ENCODE peak calls at places on chromosome 16, in seven cellular contexts. T, K, U, O, C, G and Y are unnamed samples.

GRCh38 chr16:842061-842476 is 41.5 kb upstream of the GNG13 start:
- DNase-seq in U (no peak), O (no peak), G (no peak), K (no peak), C (peak; percentile 72), T (no peak), Y (peak; percentile 8)

GRCh38 chr16:4057439-4057877 is 58.8 kb downstream of the ADCY9 start:
- DNase-seq in G (peak; percentile 27), O (no peak), C (no peak), U (no peak), T (no peak), K (no peak), Y (no peak)

GRCh38 chr16:14398014-14398717 is 231.9 kb downstream of the PARN start:
- DNase-seq in K (no peak), T (no peak), U (no peak), C (no peak), G (no peak), O (no peak), Y (no peak)

GRCh38 chr16:21283521-21284289 is 5.6 kb upstream of the CRYM start:
- DNase-seq in T (peak; percentile 40), G (no peak), U (peak; percentile 75), K (peak; percentile 62), O (peak; percentile 43), C (peak; percentile 31), Y (peak; percentile 5)

GRCh38 chr16:3009568-3010390 is 2.9 kb upstream of the CLDN9 start:
- DNase-seq in K (no peak), O (no peak), G (no peak), U (peak; percentile 92), T (no peak), C (no peak), Y (no peak)

GRCh38 chr16:3509470-3509928 is 8.7 kb downstream of the CLUAP1 start:
- DNase-seq in U (no peak), T (no peak), O (no peak), C (no peak), G (no peak), K (no peak), Y (peak; percentile 92)

GRCh38 chr16:8850279-8850885 is 18.4 kb downstream of the CARHSP1 start:
- DNase-seq in G (no peak), K (no peak), T (no peak), U (no peak), O (peak; percentile 64), C (no peak), Y (no peak)

GRCh38 chr16:75114179-75114945 is 2.2 kb downstream of the LDHD start:
- DNase-seq in C (no peak), O (no peak), G (no peak), T (no peak), K (no peak), U (no peak), Y (no peak)

GRCh38 chr16:78133919-78134318 is 34.5 kb downstream of the WWOX start:
- DNase-seq in G (no peak), O (no peak), C (no peak), T (no peak), U (no peak), K (no peak), Y (no peak)

GRCh38 chr16:1817276-1817589 is 9.4 kb downstream of the HAGH start:
- DNase-seq in G (no peak), O (no peak), C (no peak), U (no peak), K (no peak), T (no peak), Y (no peak)

GRCh38 chr16:84086357-84086756 is 30.4 kb downstream of the MBTPS1 start:
- DNase-seq in U (no peak), O (peak; percentile 69), T (no peak), K (no peak), G (no peak), C (no peak), Y (no peak)

GRCh38 chr16:69106491-69107291 is 1.2 kb downstream of the HAS3 start:
- DNase-seq in K (peak; percentile 69), C (peak; percentile 26), T (peak; percentile 50), O (no peak), G (no peak), U (no peak), Y (no peak)

GRCh38 chr16:71443714-71444113 is 1.9 kb upstream of the TLE7 start:
- DNase-seq in U (no peak), C (no peak), O (no peak), G (no peak), K (no peak), T (no peak), Y (no peak)

GRCh38 chr16:71442041-71442440 is at the start of gene TLE7:
- DNase-seq in C (no peak), U (no peak), T (no peak), G (no peak), O (no peak), K (no peak), Y (no peak)

GRCh38 chr16:71441348-71441781 is 489 bp downstream of the TLE7 start:
- DNase-seq in T (no peak), G (no peak), U (no peak), O (no peak), C (peak; percentile 10), K (peak; percentile 45), Y (peak; percentile 44)

GRCh38 chr16:71439531-71439930 is 2.3 kb downstream of the TLE7 start:
- DNase-seq in C (no peak), T (no peak), O (no peak), U (no peak), K (no peak), G (no peak), Y (no peak)

DNA sequence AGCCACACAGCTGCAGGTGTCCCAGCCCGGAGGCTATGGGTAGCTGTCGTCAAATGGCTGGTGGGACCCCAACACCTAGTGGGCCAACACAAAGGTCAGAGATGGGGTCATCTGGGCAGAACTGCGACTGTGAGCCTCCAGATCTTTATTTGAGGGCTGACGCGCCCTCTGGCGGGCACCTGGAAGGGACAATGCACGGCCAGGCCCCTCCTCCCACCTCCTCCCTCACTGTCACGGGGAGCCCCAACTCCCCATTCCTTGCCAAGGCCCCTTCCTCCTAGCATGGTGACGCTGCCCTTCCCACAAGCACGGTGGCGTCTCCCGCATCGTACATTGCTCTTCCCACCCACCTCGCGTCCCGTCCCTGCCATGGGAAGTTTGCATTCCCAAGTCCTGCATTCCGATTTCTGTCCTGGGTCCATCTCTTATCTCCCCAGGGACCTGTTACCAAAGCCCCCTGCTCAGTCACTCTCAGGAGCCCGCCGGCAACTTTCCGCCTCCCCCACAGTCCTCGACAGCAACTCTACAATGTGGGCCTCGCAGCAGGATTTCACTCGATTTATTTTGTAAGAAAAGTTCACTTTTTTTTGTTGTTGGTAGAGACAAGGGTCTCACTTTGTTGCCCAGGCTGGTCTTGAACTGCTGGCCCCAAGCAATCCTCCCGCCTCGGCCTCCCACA is 1.0 kb downstream of the TLE7 start:
- DNase-seq in O (no peak), T (peak; percentile 67), U (no peak), C (no peak), K (peak; percentile 79), G (no peak), Y (peak; percentile 52)
- TF ChIP-seq CTCF in O (no peak), T (no peak), U (no peak), C (no peak), K (peak; percentile 14), G (no peak), Y (no peak)

DNA sequence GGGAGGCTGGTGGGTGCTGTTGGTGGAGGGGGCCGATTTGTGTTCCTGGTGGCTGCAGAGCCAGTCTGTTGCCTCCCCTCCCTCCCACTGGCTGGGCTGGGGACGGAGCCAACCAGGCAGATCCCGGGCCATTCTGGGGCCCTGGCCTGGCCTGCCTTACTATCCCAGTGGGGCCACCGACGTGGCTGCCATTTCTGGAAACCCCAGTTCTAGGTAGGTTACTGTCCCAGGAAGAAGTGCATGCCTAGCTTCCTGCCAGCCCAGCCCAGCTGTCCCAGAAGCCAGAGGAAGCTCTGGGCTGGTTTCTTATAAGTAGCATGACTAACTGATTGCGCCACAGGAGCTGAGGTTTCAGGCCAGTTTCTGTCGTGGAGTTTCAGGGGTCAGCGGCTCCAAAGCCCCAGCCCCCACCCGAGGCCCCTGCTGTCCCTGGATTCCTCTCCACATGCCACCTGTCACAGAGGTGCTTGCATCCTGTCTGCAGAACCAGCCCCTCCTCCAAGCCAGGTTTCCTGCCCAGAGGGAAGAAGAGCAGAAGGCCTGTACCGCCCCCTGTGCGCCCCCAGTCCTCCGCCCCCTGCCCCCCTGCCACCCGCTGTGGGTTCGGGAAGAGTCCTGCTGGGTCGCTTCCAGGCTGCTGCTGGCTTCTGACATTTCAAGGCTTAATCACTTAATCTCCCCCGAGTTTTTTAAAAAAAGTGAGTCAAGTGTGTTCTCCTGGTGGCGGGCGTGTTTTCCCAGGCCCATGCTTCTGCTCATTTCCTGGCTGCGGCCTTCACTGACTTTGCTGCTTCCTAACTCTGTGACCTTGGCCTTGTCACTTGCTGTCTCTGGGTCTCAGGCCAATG is 13.2 kb downstream of the IL4R start:
- DNase-seq in K (no peak), G (peak; percentile 90), C (peak; percentile 98), O (peak; percentile 73), U (no peak), T (peak; percentile 34), Y (peak; percentile 69)
- TF ChIP-seq CTCF in K (no peak), G (no peak), C (no peak), O (no peak), U (no peak), T (no peak), Y (no peak)

GRCh38 chr16:89246383-89246902 is 28.9 kb downstream of the ZNF778 start:
- DNase-seq in U (no peak), C (no peak), T (no peak), O (no peak), G (no peak), K (no peak), Y (no peak)
- TF ChIP-seq CTCF in U (no peak), C (no peak), T (no peak), O (no peak), G (no peak), K (no peak), Y (no peak)

DNA sequence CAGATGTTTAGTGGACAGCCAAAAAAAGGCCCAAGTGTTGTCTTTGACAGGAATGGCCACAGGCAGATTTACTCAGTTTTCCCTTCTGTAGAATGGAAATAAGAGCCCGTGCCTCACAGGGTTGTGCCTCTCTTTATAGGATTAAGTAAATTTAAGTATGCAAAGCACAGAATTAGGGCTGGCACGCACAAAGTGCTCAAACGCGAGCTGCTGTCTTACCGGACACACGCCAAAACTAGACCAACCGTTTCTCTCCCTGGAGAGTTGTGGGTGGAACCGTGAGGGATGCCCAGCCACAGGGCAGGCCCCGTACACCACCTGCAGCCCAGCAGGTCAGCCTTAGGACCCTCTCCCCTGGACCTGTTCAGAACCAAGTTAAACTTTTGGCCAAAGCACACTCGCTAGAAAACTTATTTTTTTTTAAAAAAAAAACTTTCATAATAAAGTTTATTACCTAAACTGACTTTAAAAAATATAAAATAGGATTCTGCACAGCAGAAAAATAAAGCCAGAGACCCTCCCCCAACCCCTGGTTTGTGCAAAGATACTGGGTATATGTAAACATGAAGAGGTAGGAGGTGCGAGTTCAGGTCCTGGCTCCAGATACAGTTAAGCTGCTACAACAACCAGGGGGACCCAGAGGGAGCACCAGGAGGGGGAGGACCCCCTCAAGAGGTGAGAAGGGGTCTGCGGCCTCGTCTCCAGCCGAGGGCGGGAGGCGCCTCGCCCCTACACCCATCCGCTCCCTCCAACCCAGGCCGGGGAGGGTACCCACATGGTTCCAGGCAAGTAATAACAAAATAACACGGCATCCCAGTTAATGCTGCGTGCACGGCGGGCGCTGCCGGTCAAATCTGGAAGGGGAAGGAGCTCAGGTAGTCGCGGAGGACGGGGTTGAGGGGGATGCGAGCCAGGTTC is 1.8 kb downstream of the SOCS1 start:
- DNase-seq in T (no peak), U (no peak), K (peak; percentile 55), G (no peak), C (no peak), O (no peak), Y (peak; percentile 45)
- TF ChIP-seq CTCF in T (no peak), U (no peak), K (no peak), G (no peak), C (no peak), O (no peak), Y (no peak)